ENCODE peak calls at places on chromosomes 12 and 14, in five cellular contexts. H is activated naive CD8-positive, alpha-beta T cell treated with anti-CD3 and anti-CD28 coated beads, Interleukin-2, amount 50 U/mL, for 24 hours; I is neural progenitor cell; T is neural crest cell; L is KBM-7. K is an unnamed sample.

GRCh38 chr14:76098047-76098446 is 53.7 kb upstream of the GPATCH2L start:
- DNase-seq in T (no peak), H (no peak), I (no peak), L (no peak), K (no peak)

GRCh38 chr14:100764716-100765115 is 38.0 kb downstream of the DLK1 start:
- DNase-seq in H (no peak), L (no peak), I (peak; percentile 70), T (no peak), K (no peak)

GRCh38 chr14:88919502-88919901 is 95.1 kb downstream of the TTC8 start:
- DNase-seq in T (no peak), I (no peak), H (no peak), L (no peak), K (no peak)

GRCh38 chr12:96466939-96467751 is 22.2 kb upstream of the CFAP54 start:
- DNase-seq in L (no peak), T (no peak), I (no peak), H (no peak), K (no peak)

GRCh38 chr12:116539361-116539771 is 19.8 kb upstream of the MAP1LC3B2 start:
- DNase-seq in L (no peak), T (no peak), H (no peak), I (no peak), K (no peak)

GRCh38 chr14:103121846-103122577 is 1.2 kb upstream of the TNFAIP2 start:
- DNase-seq in T (no peak), H (no peak), I (peak; percentile 69), L (peak; percentile 96), K (peak; percentile 74)

GRCh38 chr14:91246051-91246852 is 1.7 kb upstream of the GPR68 start:
- DNase-seq in H (peak; percentile 56), I (no peak), T (no peak), L (no peak), K (no peak)

GRCh38 chr12:51846911-51847829 is 1.3 kb downstream of the FIGNL2 start:
- DNase-seq in T (peak; percentile 59), H (peak; percentile 66), L (no peak), I (peak; percentile 94), K (peak; percentile 89)